ENCODE peak calls at places on chromosomes 7 and 10, in four cellular contexts. F is astrocyte, D is upper lobe of right lung, H is left ventricle myocardium inferior. E is an unnamed sample. For H3K4me1 and H3K36me3, the result is how much of the 10 kb centered on the place peaks cover.

GRCh38 chr10:122468923-122469781 is 7.8 kb downstream of the HTRA1 start:
- DNase-seq in H (no peak), F (peak), D (no peak), E (peak)

GRCh38 chr7:138711007-138711406 is 9.8 kb upstream of the SVOPL start:
- DNase-seq in F (no peak), H (no peak), D (no peak), E (no peak)

GRCh38 chr10:73771722-73772279 is 10.0 kb upstream of the CHCHD1 start:
- DNase-seq in F (no peak), H (peak), D (peak), E (peak)

GRCh38 chr10:58488921-58489320 is 23.8 kb upstream of the BICC1 start:
- DNase-seq in H (no peak), F (peak), D (no peak), E (peak)

GRCh38 chr7:81492240-81492639 is 277.6 kb downstream of the HGF start:
- DNase-seq in H (no peak), D (no peak), F (no peak), E (no peak)

GRCh38 chr7:130930260-130930659 is 196.3 kb upstream of the KLF14 start:
- DNase-seq in F (no peak), D (no peak), H (no peak), E (no peak)

GRCh38 chr7:12772768-12773167 is 85.3 kb downstream of the ARL4A start:
- DNase-seq in F (no peak), H (no peak), D (no peak), E (no peak)

GRCh38 chr10:89810908-89811515 is 109.6 kb downstream of the KIF20B start:
- DNase-seq in D (no peak), F (no peak), H (no peak), E (no peak)

GRCh38 chr10:47176206-47176902 is 123.6 kb upstream of the GDF10 start:
- DNase-seq in F (no peak), H (no peak), D (peak), E (no peak)

GRCh38 chr10:119296703-119297102 is 89.3 kb downstream of the GRK5 start:
- DNase-seq in H (peak), F (no peak), D (no peak), E (no peak)

GRCh38 chr7:83410989-83411591 is 237.8 kb downstream of the SEMA3E start:
- DNase-seq in D (no peak), H (no peak), F (peak), E (peak)

GRCh38 chr10:74282853-74283205 is 131.8 kb downstream of the ADK start:
- DNase-seq in F (peak), D (no peak), H (no peak), E (peak)

GRCh38 chr7:44281811-44282600 is 43.4 kb downstream of the CAMK2B start:
- DNase-seq in H (peak), F (no peak), D (peak), E (no peak)

GRCh38 chr7:152383341-152384234 is 52.2 kb downstream of the KMT2C start:
- DNase-seq in D (no peak), F (peak), H (no peak), E (peak)

GRCh38 chr10:20971901-20972300 is 74.8 kb upstream of the NEBL start:
- DNase-seq in H (no peak), F (no peak), D (no peak), E (peak)

GRCh38 chr10:104665174-104665573 is 24.1 kb downstream of the SORCS3 start:
- DNase-seq in D (no peak), H (no peak), F (no peak), E (no peak)

GRCh38 chr7:20785211-20786048 is 1.3 kb downstream of the SP8 start:
- DNase-seq in F (no peak), D (no peak), H (no peak), E (peak)

GRCh38 chr10:66925896-66926719 is at the start of gene LRRTM3:
- DNase-seq in F (peak), H (peak), D (no peak), E (peak)

GRCh38 chr10:101244321-101245050 is 15.2 kb upstream of the LBX1 start:
- DNase-seq in H (no peak), D (no peak), F (peak), E (no peak)

GRCh38 chr7:12741951-12742575 is 54.6 kb downstream of the ARL4A start:
- DNase-seq in D (no peak), H (no peak), F (peak), E (peak)

GRCh38 chr10:111142082-111142481 is 65.3 kb downstream of the ADRA2A start:
- DNase-seq in F (no peak), H (no peak), D (no peak), E (no peak)

GRCh38 chr10:3757638-3758490 is 27.1 kb downstream of the KLF6 start:
- DNase-seq in H (no peak), D (no peak), F (no peak), E (no peak)

GRCh38 chr7:21106296-21106732 is 319.6 kb upstream of the SP8 start:
- DNase-seq in F (no peak), H (no peak), D (no peak), E (no peak)

GRCh38 chr10:76408646-76409045 is 977.2 kb downstream of the LRMDA start:
- DNase-seq in H (no peak), F (peak), D (no peak), E (no peak)

GRCh38 chr7:33350577-33350976 is 221.2 kb downstream of the BBS9 start:
- DNase-seq in F (no peak), D (no peak), H (no peak), E (no peak)

GRCh38 chr7:87506243-87507180 is 31.0 kb upstream of the ABCB4 start:
- DNase-seq in F (peak), D (no peak), H (no peak), E (peak)

GRCh38 chr7:80346704-80347103 is 165.2 kb downstream of the GNAT3 start:
- DNase-seq in D (no peak), H (no peak), F (peak), E (peak)

GRCh38 chr10:127376071-127376470 is 173.0 kb upstream of the NPS start:
- DNase-seq in F (no peak), D (no peak), H (no peak), E (no peak)

GRCh38 chr10:70699659-70700174 is 27.4 kb downstream of the ADAMTS14 start:
- DNase-seq in F (no peak), H (no peak), D (no peak), E (no peak)

DNA sequence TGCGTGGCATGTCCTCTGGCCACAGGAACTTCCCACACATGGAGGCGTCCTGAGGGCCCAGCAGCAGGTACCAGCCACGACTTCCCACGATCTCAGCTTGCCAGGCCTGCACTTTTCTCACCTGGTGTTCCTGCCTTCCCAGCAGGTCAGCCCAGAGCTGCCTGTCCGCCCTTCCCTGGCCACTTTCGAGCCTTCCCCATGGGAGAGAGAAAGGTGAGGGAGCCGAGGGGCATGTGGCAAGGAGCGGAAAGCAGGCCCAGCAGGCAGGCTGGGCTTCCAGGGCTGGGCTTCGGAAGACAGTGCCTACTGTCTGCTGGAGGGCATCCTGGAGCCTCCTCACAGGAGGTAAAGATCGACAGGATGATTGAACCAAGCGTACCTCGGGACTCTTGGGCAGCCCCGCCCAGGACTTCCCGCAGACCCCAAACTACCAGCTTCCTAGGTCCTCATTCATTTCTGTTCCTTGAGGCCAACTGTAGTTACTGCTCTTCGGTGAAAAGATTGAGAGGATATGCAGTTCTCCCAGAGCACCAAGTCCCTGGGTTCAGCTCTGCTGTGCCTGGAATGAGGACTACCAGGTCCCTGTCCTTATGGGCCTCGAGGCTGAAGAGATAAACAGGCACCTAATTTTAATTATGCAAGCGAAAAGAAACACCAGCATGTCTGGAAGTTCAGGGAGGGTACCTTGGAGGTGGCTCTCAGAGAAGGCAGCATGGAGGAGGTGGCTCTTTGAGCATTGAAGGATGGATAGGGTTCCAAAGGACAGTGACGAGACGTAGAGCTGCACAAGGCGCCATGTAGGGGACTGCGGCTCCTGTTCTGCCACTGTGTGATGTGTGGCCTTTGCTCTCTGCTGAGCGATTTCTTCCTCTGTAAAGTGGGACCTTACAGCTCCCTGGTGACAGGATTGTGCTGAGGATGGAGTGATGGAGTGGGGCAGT is 87.8 kb downstream of the ZMIZ1 start:
- DNase-seq in H (no peak), D (no peak), F (no peak), E (no peak)
- H3K4me1 ChIP-seq in H (half or more), D (half or more), F (half or more), E (half or more)

GRCh38 chr10:133526957-133527588 is at the start of gene CYP2E1:
- DNase-seq in D (no peak), F (no peak), H (no peak), E (no peak)
- H3K4me3 ChIP-seq in D (peak), F (no peak), H (peak), E (peak)

GRCh38 chr10:5913736-5914135 is 23.7 kb downstream of the FBH1 start:
- DNase-seq in D (no peak), H (no peak), F (no peak), E (no peak)

GRCh38 chr10:5915451-5915850 is 25.4 kb downstream of the FBH1 start:
- DNase-seq in F (no peak), D (no peak), H (no peak), E (no peak)

GRCh38 chr10:5921746-5922145 is 31.7 kb downstream of the FBH1 start:
- DNase-seq in H (no peak), F (no peak), D (no peak), E (no peak)

GRCh38 chr10:5919568-5919967 is 29.5 kb downstream of the FBH1 start:
- DNase-seq in F (no peak), D (no peak), H (no peak), E (no peak)

GRCh38 chr10:5917305-5917704 is 27.3 kb downstream of the FBH1 start:
- DNase-seq in F (no peak), H (no peak), D (no peak), E (no peak)
- H3K36me3 ChIP-seq in F (half or more), H (half or more), D (half or more), E (half or more)

GRCh38 chr10:69452676-69453415 is 1.6 kb downstream of the TSPAN15 start:
- DNase-seq in F (no peak), H (no peak), D (peak), E (no peak)

GRCh38 chr10:69451209-69451783 is at the start of gene TSPAN15:
- DNase-seq in H (peak), D (peak), F (peak), E (peak)

GRCh38 chr10:69453759-69454158 is 2.5 kb downstream of the TSPAN15 start:
- DNase-seq in F (no peak), D (peak), H (no peak), E (no peak)

GRCh38 chr10:69449841-69450240 is 1.4 kb upstream of the TSPAN15 start:
- DNase-seq in D (peak), F (no peak), H (no peak), E (peak)

DNA sequence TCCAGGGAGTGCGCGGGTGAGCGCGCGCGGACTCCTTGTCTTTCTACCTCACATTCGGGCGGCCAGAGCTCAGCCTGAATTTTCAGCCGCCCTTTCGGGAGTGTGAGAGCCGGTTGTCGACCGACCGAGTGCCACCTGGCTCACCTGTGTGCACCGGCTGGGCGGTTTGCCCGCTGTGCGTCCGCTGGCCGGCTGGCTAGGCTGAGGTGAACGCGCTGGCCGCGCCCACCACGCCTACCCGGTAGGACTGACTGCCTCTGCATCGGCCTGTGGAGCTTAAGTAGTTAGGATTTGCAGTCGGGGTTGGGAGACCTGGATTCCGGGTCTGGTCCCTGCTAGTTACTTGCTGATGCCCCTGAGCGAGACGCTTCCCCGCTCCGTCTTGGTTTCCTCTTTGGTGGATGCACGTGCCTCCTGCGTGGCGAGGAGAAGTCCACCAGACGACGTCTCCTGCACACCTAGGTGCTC is 553 bp downstream of the TSPAN15 start:
- DNase-seq in F (no peak), H (no peak), D (peak), E (no peak)
- H3K4me1 ChIP-seq in F (under half), H (half or more), D (under half), E (under half)